ENCODE peak calls at places on chromosome 20, in six cellular contexts. Y is brain microvascular endothelial cell, C is AG10803, T is fibroblast of villous mesenchyme, V is hepatocyte, X is mammary epithelial cell. L is an unnamed sample.
A peak's percentile ranks its signal among the peaks of the same experiment; 100 is the strongest.

GRCh38 chr20:46894579-46894958 is at the start of gene EYA2:
- DNase-seq in T (no peak), Y (no peak), C (peak; percentile 9), X (no peak), V (peak; percentile 42), L (no peak)

GRCh38 chr20:59273699-59274380 is 26.6 kb upstream of the EDN3 start:
- DNase-seq in V (no peak), X (no peak), C (no peak), T (no peak), Y (no peak), L (no peak)

GRCh38 chr20:52768649-52769048 is 203.5 kb upstream of the TSHZ2 start:
- DNase-seq in X (no peak), T (no peak), Y (no peak), V (no peak), C (no peak), L (no peak)

GRCh38 chr20:24568842-24569241 is 99.4 kb downstream of the SYNDIG1 start:
- DNase-seq in X (no peak), Y (no peak), V (no peak), C (no peak), T (no peak), L (no peak)

GRCh38 chr20:60984666-60985065 is 267.4 kb upstream of the CDH4 start:
- DNase-seq in C (no peak), Y (no peak), T (no peak), V (no peak), X (no peak), L (no peak)

GRCh38 chr20:43910564-43910963 is 4.1 kb upstream of the TOX2 start:
- DNase-seq in X (no peak), Y (no peak), C (no peak), V (no peak), T (no peak), L (no peak)

GRCh38 chr20:20799913-20800312 is 87.5 kb upstream of the RALGAPA2 start:
- DNase-seq in X (no peak), C (no peak), V (no peak), T (no peak), Y (no peak), L (no peak)

GRCh38 chr20:47352332-47353223 is 3.9 kb downstream of the ZMYND8 start:
- DNase-seq in V (no peak), Y (no peak), X (peak; percentile 42), C (no peak), T (no peak), L (peak; percentile 67)

GRCh38 chr20:44651507-44652373 is at the start of gene ADA:
- DNase-seq in X (peak; percentile 63), T (peak; percentile 53), Y (peak; percentile 25), C (peak; percentile 43), V (peak; percentile 76), L (peak; percentile 63)

GRCh38 chr20:35003211-35004031 is 47.8 kb downstream of the MYH7B start:
- DNase-seq in C (no peak), T (no peak), X (no peak), Y (no peak), V (no peak), L (no peak)

GRCh38 chr20:38147166-38147565 is 17.9 kb downstream of the TGM2 start:
- DNase-seq in Y (no peak), T (no peak), V (no peak), X (no peak), C (no peak), L (no peak)

GRCh38 chr20:52049001-52049731 is 142.4 kb downstream of the ZFP64 start:
- DNase-seq in V (peak; percentile 12), X (no peak), Y (peak; percentile 8), C (peak; percentile 67), T (peak; percentile 10), L (peak; percentile 48)

GRCh38 chr20:35387334-35387733 is 24.4 kb downstream of the UQCC1 start:
- DNase-seq in X (peak; percentile 71), V (no peak), C (peak; percentile 42), Y (no peak), T (peak; percentile 80), L (peak; percentile 79)

GRCh38 chr20:51884561-51884960 is 82.2 kb upstream of the SALL4 start:
- DNase-seq in C (peak; percentile 53), Y (peak; percentile 12), T (peak; percentile 28), V (no peak), X (no peak), L (no peak)

GRCh38 chr20:46599227-46599987 is 49.0 kb upstream of the OCSTAMP start:
- DNase-seq in X (no peak), Y (no peak), C (no peak), T (no peak), V (no peak), L (no peak)

GRCh38 chr20:10466325-10466724 is 31.2 kb downstream of the SLX4IP start:
- DNase-seq in X (no peak), V (no peak), Y (no peak), T (no peak), C (peak; percentile 37), L (no peak)

GRCh38 chr20:25177890-25178321 is 17.6 kb upstream of the ENTPD6 start:
- DNase-seq in X (peak; percentile 39), T (no peak), V (no peak), C (no peak), Y (no peak), L (peak; percentile 23)

GRCh38 chr20:19785886-19786285 is 27.8 kb downstream of the RIN2 start:
- DNase-seq in V (no peak), X (no peak), T (peak; percentile 63), C (peak; percentile 68), Y (peak; percentile 19), L (peak; percentile 55)

GRCh38 chr20:1338096-1338495 is 9.2 kb upstream of the SDCBP2 start:
- DNase-seq in Y (no peak), T (no peak), V (no peak), X (no peak), C (no peak), L (no peak)

GRCh38 chr20:45067558-45067957 is 33.4 kb downstream of the KCNS1 start:
- DNase-seq in X (peak; percentile 60), Y (no peak), T (no peak), V (no peak), C (peak; percentile 37), L (peak; percentile 45)

GRCh38 chr20:33812673-33813462 is 1.7 kb downstream of the CHMP4B start:
- DNase-seq in C (no peak), X (peak; percentile 31), Y (no peak), T (peak; percentile 41), V (peak; percentile 83), L (peak; percentile 26)
- H3K4me3 ChIP-seq in C (peak overlapping the region; percentile 99), X (peak overlapping the region; percentile 86), Y (peak overlapping the region; percentile 94), T (peak overlapping the region; percentile 68), V (peak overlapping the region; percentile 83), L (peak overlapping the region; percentile 56)

DNA sequence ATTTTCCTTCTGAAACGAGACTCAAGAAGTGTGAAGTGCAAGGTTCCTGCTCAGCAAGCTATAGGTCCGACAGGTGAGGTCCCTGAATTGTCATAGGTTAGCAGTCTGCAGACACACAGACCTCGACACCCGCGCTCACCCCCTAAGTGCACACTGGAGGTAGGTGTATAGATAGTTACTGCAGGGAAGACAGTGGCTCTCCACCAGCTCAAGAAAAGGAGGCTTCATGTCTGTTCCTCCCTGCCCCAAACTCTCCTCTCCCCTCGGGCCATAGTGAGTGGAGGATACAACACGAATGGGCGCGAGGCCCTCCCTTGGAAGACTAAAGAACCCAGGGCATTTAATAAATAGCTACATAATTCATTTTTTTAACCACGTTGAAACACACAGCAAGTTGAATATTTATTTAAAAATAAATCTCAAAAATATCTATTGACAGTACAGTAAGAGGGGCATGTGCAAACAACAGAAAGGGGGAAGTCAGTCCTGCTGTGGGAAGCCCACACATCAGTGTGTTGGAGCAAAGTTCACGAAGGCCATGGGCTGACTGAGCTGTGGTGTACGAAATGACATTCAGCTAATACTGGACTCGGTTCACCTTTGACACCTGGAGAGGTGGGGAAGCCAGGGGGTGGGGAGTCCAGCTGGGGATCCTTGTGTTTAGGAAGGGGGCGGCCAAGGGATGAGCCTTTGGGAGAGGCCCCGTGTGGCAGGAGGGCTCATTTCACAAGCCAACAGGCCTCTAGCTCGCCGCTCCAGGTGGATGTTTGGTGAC is 10.7 kb downstream of the SPATA2 start:
- DNase-seq in Y (no peak), T (no peak), X (no peak), C (no peak), V (no peak), L (no peak)
- H3K4me3 ChIP-seq in Y (no peak overlapping the region), T (no peak overlapping the region), X (no peak overlapping the region), C (no peak overlapping the region), V (no peak overlapping the region), L (no peak overlapping the region)

DNA sequence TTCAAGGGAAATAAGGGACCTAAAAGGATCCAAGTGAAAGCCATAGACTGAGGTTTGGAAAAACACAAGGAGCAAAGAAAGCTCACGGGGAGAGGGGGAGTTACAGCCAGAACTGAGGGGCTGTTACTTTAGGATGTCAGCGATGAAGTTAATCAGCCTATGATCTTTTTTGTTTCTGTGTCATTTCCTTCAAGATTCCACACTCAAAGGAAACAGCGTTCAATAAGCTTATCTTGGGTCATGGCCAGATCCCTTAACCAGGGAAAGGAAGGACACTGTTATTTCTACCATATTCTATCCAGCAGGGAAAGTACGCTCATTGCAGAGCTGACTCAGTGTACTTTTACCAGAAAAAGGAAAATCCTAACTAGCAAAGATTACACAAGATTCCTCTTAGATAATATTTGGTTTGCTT is 132.8 kb downstream of the PFDN4 start:
- DNase-seq in Y (peak; percentile 73), V (no peak), C (peak; percentile 56), T (peak; percentile 35), X (no peak), L (peak; percentile 79)
- H3K4me3 ChIP-seq in Y (no peak overlapping the region), V (no peak overlapping the region), C (no peak overlapping the region), T (no peak overlapping the region), X (no peak overlapping the region), L (no peak overlapping the region)

DNA sequence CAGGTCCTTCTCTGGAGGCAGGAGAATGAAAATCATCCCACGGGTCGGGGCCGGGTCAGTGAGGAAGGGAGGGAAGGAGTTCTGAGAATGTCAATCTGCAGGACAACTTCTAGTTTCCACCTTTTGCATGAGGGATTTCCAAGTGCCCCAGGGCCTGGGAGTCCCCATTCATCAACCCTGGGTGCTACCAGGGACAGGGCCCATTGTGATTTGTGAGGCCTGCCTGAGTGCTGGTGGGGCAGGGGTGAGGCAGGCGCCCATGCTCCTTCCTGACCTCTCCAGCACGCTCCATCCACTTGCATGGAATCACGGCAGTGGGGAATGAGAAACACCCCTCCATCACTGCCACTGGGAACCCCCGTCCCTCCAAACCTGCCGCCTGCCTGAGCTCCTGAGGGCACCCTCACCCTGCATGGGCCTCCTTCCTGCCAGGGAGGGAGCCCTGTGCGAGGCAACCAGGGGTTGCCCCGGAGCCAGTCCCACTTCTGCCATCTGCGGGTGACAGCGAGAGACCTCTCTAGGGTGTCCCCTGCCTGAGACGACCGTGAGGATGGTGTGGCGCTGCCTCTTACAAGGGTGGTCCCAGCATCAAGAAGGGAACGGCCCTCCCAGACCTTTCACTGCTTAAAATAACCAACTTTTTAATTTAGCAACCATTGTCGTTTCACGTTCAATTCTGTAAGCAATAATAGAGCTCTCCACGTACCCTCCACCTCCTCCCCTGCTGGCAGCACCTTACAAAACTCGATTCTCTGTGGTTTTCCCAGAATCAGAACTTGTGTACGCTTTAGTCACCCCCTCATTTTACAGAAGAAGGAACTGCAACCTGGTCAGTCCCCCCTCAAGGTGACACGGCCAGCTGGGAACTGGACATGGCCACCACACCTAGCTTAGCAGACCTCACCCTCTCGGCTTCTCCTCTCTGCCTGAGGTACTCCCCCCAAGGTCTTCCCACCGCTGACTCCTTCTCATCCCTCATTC is 28.6 kb downstream of the PMEPA1 start:
- DNase-seq in T (no peak), C (no peak), X (no peak), Y (no peak), V (no peak), L (no peak)
- H3K4me3 ChIP-seq in T (no peak overlapping the region), C (no peak overlapping the region), X (no peak overlapping the region), Y (no peak overlapping the region), V (no peak overlapping the region), L (no peak overlapping the region)